ENCODE peak calls at places on chromosomes 12 and 14, in four cellular contexts. U is skeletal muscle cell, K is choroid plexus epithelial cell, I is H9. W is an unnamed sample.

GRCh38 chr12:42809226-42809625 is 219.7 kb upstream of the PRICKLE1 start:
- DNase-seq in I (no peak), U (no peak), K (peak), W (no peak)

GRCh38 chr14:39033371-39033770 is 69.7 kb downstream of the SEC23A start:
- DNase-seq in I (no peak), U (no peak), K (no peak), W (no peak)

GRCh38 chr14:105026033-105026785 is 5.3 kb upstream of the CDCA4 start:
- DNase-seq in U (peak), I (no peak), K (peak), W (peak)

GRCh38 chr12:29858270-29858786 is 74.6 kb upstream of the TMTC1 start:
- DNase-seq in I (no peak), U (no peak), K (no peak), W (no peak)

GRCh38 chr12:92042791-92043531 is 102.7 kb downstream of the BTG1 start:
- DNase-seq in K (no peak), U (no peak), I (no peak), W (no peak)

GRCh38 chr12:106179086-106179485 is 40.3 kb upstream of the NUAK1 start:
- DNase-seq in U (peak), I (no peak), K (no peak), W (no peak)

GRCh38 chr12:62106547-62107175 is 153.5 kb upstream of the USP15 start:
- DNase-seq in K (no peak), U (no peak), I (peak), W (no peak)

GRCh38 chr12:46982629-46983392 is 96.6 kb upstream of the PCED1B start:
- DNase-seq in I (no peak), K (no peak), U (no peak), W (no peak)

GRCh38 chr12:68420225-68421008 is 88.3 kb upstream of the MDM1 start:
- DNase-seq in I (no peak), U (no peak), K (peak), W (no peak)

GRCh38 chr14:75310295-75311059 is 31.8 kb downstream of the FOS start:
- DNase-seq in U (peak), K (peak), I (peak), W (peak)

GRCh38 chr14:99574099-99574880 is 29.7 kb downstream of the CCDC85C start:
- DNase-seq in K (peak), I (peak), U (no peak), W (no peak)

GRCh38 chr12:127133675-127134335 is 1133.2 kb upstream of the TMEM132C start:
- DNase-seq in K (peak), U (no peak), I (peak), W (no peak)

GRCh38 chr12:53174881-53175491 is 5.5 kb upstream of the ZNF740 start:
- DNase-seq in U (no peak), K (no peak), I (peak), W (no peak)

GRCh38 chr14:92247347-92247746 is 75.6 kb upstream of the SLC24A4 start:
- DNase-seq in I (no peak), U (no peak), K (no peak), W (no peak)

GRCh38 chr14:85583311-85583710 is 53.4 kb downstream of the FLRT2 start:
- DNase-seq in K (no peak), I (no peak), U (no peak), W (no peak)

GRCh38 chr14:69427596-69427995 is 29.1 kb downstream of the SLC39A9 start:
- DNase-seq in K (no peak), I (no peak), U (no peak), W (no peak)

GRCh38 chr14:72237722-72238666 is 305.8 kb downstream of the RGS6 start:
- DNase-seq in I (no peak), K (no peak), U (no peak), W (no peak)

GRCh38 chr12:103175625-103176024 is 218.2 kb downstream of the ASCL1 start:
- DNase-seq in K (no peak), I (no peak), U (no peak), W (no peak)

GRCh38 chr14:76995279-76996035 is 33.1 kb downstream of the IRF2BPL start:
- DNase-seq in K (no peak), U (no peak), I (no peak), W (no peak)